ENCODE peak calls at places on chromosomes 1 and 21, in ten cellular contexts. S, B, Z, I, W, V, R, D, F and Y are unnamed samples. For H3K4me1, the result is how much of the 10 kb centered on the place peaks cover.

GRCh38 chr1:26276432-26276838 is 3.5 kb upstream of the SH3BGRL3 start:
- DNase-seq in D (no peak), V (peak), R (no peak), I (no peak), W (no peak), S (no peak), Z (no peak), F (no peak), B (no peak), Y (no peak)

GRCh38 chr1:71677024-71677423 is 596.2 kb upstream of the ZRANB2 start:
- DNase-seq in V (no peak), W (peak), S (no peak), D (no peak), R (no peak), I (no peak), F (no peak), B (no peak), Z (no peak), Y (no peak)

GRCh38 chr21:44700101-44701022 is 3.4 kb downstream of the KRTAP10-12 start:
- DNase-seq in S (no peak), D (no peak), I (no peak), F (no peak), W (peak), V (no peak), R (no peak), B (no peak), Z (no peak), Y (no peak)

GRCh38 chr1:198220428-198220827 is 63.6 kb downstream of the NEK7 start:
- DNase-seq in V (no peak), F (no peak), R (no peak), B (no peak), S (no peak), W (no peak), Z (peak), D (no peak), I (no peak), Y (no peak)

GRCh38 chr21:36730291-36731281 is 31.7 kb downstream of the SIM2 start:
- DNase-seq in I (no peak), S (no peak), R (no peak), V (no peak), B (no peak), Z (no peak), D (no peak), W (no peak), F (no peak), Y (no peak)

GRCh38 chr1:62076286-62076685 is 118.4 kb upstream of the L1TD1 start:
- DNase-seq in B (peak), V (no peak), R (no peak), W (no peak), I (no peak), Z (peak), F (no peak), S (no peak), D (no peak), Y (no peak)

GRCh38 chr1:185281245-185281644 is 35.8 kb downstream of the IVNS1ABP start:
- DNase-seq in W (no peak), F (no peak), S (no peak), I (no peak), R (no peak), B (no peak), V (no peak), D (no peak), Z (no peak), Y (no peak)

GRCh38 chr1:32925360-32926142 is 24.4 kb upstream of the TMEM54 start:
- DNase-seq in F (no peak), R (no peak), S (no peak), B (no peak), D (peak), I (no peak), W (peak), V (no peak), Z (no peak), Y (no peak)

GRCh38 chr1:109643385-109644230 is 12.3 kb upstream of the GSTM4 start:
- DNase-seq in W (peak), Z (peak), F (peak), R (peak), S (peak), V (peak), B (peak), I (peak), D (peak), Y (peak)

GRCh38 chr1:206895837-206896242 is 1.4 kb upstream of the IL24 start:
- DNase-seq in B (peak), I (no peak), F (no peak), V (no peak), R (no peak), S (no peak), D (no peak), W (no peak), Z (peak), Y (no peak)

GRCh38 chr1:1033009-1033587 is 13.2 kb downstream of the AGRN start:
- DNase-seq in Z (peak), B (no peak), V (peak), I (no peak), R (peak), F (peak), S (peak), W (peak), D (peak), Y (peak)

GRCh38 chr1:151175910-151176309 is at the start of gene TMOD4:
- DNase-seq in Z (no peak), W (peak), S (no peak), D (peak), B (no peak), R (no peak), F (no peak), V (no peak), I (no peak), Y (no peak)

GRCh38 chr1:227372662-227373061 is 54.4 kb upstream of the CDC42BPA start:
- DNase-seq in R (no peak), B (peak), W (no peak), Z (peak), S (no peak), V (no peak), F (no peak), D (no peak), I (peak), Y (no peak)

GRCh38 chr1:227032396-227032795 is 92.3 kb downstream of the COQ8A start:
- DNase-seq in W (no peak), Z (no peak), B (no peak), I (no peak), D (peak), F (no peak), S (no peak), R (no peak), V (no peak), Y (no peak)

GRCh38 chr21:42083361-42083690 is 12.2 kb downstream of the UMODL1 start:
- DNase-seq in I (no peak), W (no peak), F (no peak), S (peak), R (no peak), B (no peak), D (no peak), V (no peak), Z (no peak), Y (no peak)

GRCh38 chr1:228691926-228692325 is 43.4 kb upstream of the RHOU start:
- DNase-seq in F (no peak), V (no peak), Z (peak), S (no peak), W (peak), I (no peak), R (no peak), D (peak), B (peak), Y (no peak)

GRCh38 chr1:43979528-43980254 is 681 bp downstream of the B4GALT2 start:
- DNase-seq in W (peak), D (peak), R (peak), B (no peak), Z (peak), F (no peak), S (peak), V (peak), I (no peak), Y (peak)

GRCh38 chr1:201214461-201214860 is 23.8 kb downstream of the IGFN1 start:
- DNase-seq in W (no peak), S (no peak), I (no peak), R (no peak), F (no peak), V (no peak), D (peak), Z (no peak), B (peak), Y (no peak)

GRCh38 chr1:243408479-243408878 is 152.6 kb downstream of the SDCCAG8 start:
- DNase-seq in V (no peak), I (no peak), W (no peak), B (no peak), R (no peak), F (no peak), Z (no peak), D (no peak), S (no peak), Y (no peak)

GRCh38 chr1:245419572-245419971 is 264.8 kb downstream of the KIF26B start:
- DNase-seq in Z (no peak), R (no peak), V (no peak), W (no peak), B (no peak), D (no peak), I (no peak), S (no peak), F (no peak), Y (no peak)

GRCh38 chr1:156709743-156710489 is 4.5 kb upstream of the CRABP2 start:
- DNase-seq in S (peak), I (peak), F (no peak), D (no peak), V (peak), W (peak), R (peak), B (no peak), Z (peak), Y (peak)

DNA sequence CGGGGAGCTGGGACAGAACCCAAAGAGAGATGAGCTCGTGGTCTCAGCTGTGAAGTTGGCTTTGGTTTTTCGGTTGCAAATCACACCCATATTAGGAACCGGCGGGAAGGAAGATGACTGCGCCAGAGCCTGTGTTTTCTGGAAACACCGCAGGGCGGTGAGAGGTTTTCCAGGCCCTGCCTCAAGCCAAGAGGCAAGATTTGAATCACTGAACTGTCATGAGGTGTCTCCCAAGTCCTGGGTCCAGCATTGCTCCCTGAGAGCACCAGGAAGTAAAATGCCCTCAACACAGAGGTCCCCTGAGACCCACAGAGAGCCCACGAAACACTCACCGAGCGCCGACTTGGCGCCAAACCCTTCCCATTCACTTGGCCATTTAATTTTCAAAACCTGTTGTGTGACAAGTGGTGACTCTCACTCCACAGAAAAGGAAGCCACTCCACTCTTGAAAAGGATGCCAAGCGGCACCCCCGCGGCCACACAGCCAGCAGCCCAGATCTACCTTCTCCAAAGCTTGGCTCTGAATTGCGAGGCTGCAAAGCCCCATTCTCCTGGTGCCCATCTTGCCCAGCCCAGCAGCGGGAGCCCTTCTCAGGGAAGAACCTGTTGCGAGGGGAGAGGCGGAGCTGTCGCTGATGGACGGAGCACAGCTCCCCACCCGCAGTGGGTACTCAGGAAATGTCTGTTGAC is 99.0 kb upstream of the RUNX3 start:
- DNase-seq in I (no peak), S (no peak), D (no peak), W (no peak), R (no peak), V (no peak), B (no peak), F (no peak), Z (no peak), Y (no peak)
- H3K4me1 ChIP-seq in I (under half), S (under half), D (under half), W (under half), R (under half), V (under half), B (under half), F (under half), Z (under half), Y (under half)

GRCh38 chr1:237340892-237341291 is 298.9 kb downstream of the RYR2 start:
- DNase-seq in B (no peak), V (no peak), I (no peak), W (peak), D (no peak), Z (no peak), R (no peak), F (no peak), S (no peak), Y (no peak)

GRCh38 chr1:237341391-237341790 is 299.4 kb downstream of the RYR2 start:
- DNase-seq in B (no peak), F (no peak), R (no peak), D (peak), S (no peak), W (no peak), Z (no peak), V (no peak), I (no peak), Y (no peak)

GRCh38 chr1:237342730-237343129 is 300.7 kb downstream of the RYR2 start:
- DNase-seq in B (no peak), R (no peak), S (no peak), F (no peak), D (no peak), I (no peak), W (no peak), Z (no peak), V (no peak), Y (no peak)
- H3K4me1 ChIP-seq in B (under half), R (under half), S (under half), F (under half), D (under half), I (under half), W (under half), Z (under half), V (under half), Y (under half)

GRCh38 chr1:23559985-23560755 is 869 bp upstream of the ID3 start:
- DNase-seq in I (no peak), F (no peak), W (peak), D (peak), S (no peak), B (no peak), Z (no peak), V (no peak), R (no peak), Y (no peak)
- H3K4me1 ChIP-seq in I (half or more), F (half or more), W (half or more), D (half or more), S (under half), B (half or more), Z (half or more), V (half or more), R (under half), Y (under half)

GRCh38 chr1:23589506-23589872 is 30.2 kb upstream of the ID3 start:
- DNase-seq in R (no peak), D (no peak), B (no peak), Z (no peak), F (no peak), V (no peak), I (no peak), W (no peak), S (no peak), Y (no peak)
- H3K4me1 ChIP-seq in R (under half), D (under half), B (half or more), Z (under half), F (under half), V (under half), I (under half), W (under half), S (under half), Y (under half)